ENCODE peak calls at places on chromosomes 7 and 10, in four cellular contexts. T, R, O and U are unnamed samples.

GRCh38 chr7:158730383-158731055 is 25.9 kb upstream of the NCAPG2 start:
- DNase-seq in R (no peak), T (no peak), O (no peak), U (no peak)

GRCh38 chr7:120444650-120445049 is 171.7 kb downstream of the KCND2 start:
- DNase-seq in O (no peak), T (no peak), R (no peak), U (no peak)

GRCh38 chr7:102875700-102876192 is 37.1 kb upstream of the LRRC17 start:
- DNase-seq in T (no peak), R (no peak), O (no peak), U (no peak)

GRCh38 chr7:82179311-82179710 is 264.3 kb downstream of the CACNA2D1 start:
- DNase-seq in R (no peak), T (no peak), O (no peak), U (no peak)

GRCh38 chr10:1022413-1022812 is 3.2 kb downstream of the IDI2 start:
- DNase-seq in R (no peak), O (no peak), T (no peak), U (no peak)

GRCh38 chr7:55185941-55186609 is 167.3 kb downstream of the EGFR start:
- DNase-seq in O (no peak), T (no peak), R (no peak), U (no peak)

GRCh38 chr7:266851-267840 is 22.8 kb upstream of the FOXL3 start:
- DNase-seq in R (no peak), O (no peak), T (no peak), U (no peak)

GRCh38 chr10:21134645-21135395 is 237.7 kb upstream of the NEBL start:
- DNase-seq in O (no peak), R (no peak), T (no peak), U (no peak)

GRCh38 chr7:123154231-123154860 is 45.4 kb downstream of the SLC13A1 start:
- DNase-seq in T (no peak), R (peak; percentile 70), O (no peak), U (peak; percentile 91)

GRCh38 chr10:114437456-114438292 is 33.4 kb upstream of the AFAP1L2 start:
- DNase-seq in R (no peak), O (no peak), T (no peak), U (no peak)